ENCODE peak calls at places on chromosomes 5 and 9, in four cellular contexts. S is Peyer's patch, U is stomach, C is PC-3. T is an unnamed sample. For H3K36me3 and H3K27me3, the result is how much of the 10 kb centered on the place peaks cover.

GRCh38 chr9:5893134-5893505 is 2.4 kb downstream of the MLANA start:
- DNase-seq in U (no peak), S (no peak), C (no peak), T (no peak)

GRCh38 chr5:11494340-11494739 is 409.9 kb downstream of the CTNND2 start:
- DNase-seq in C (peak), S (no peak), U (no peak), T (no peak)

GRCh38 chr9:119318371-119318770 is 50.9 kb downstream of the BRINP1 start:
- DNase-seq in C (no peak), S (no peak), U (no peak), T (no peak)

GRCh38 chr9:136567651-136568287 is 21.9 kb upstream of the NOTCH1 start:
- DNase-seq in U (peak), C (peak), S (no peak), T (no peak)

GRCh38 chr9:71506821-71507220 is 261.5 kb downstream of the CEMIP2 start:
- DNase-seq in U (no peak), S (no peak), C (peak), T (no peak)

GRCh38 chr9:136578915-136579637 is 33.2 kb upstream of the NOTCH1 start:
- DNase-seq in S (no peak), U (no peak), C (peak), T (no peak)

GRCh38 chr9:125241863-125242739 is 958 bp upstream of the HSPA5 start:
- DNase-seq in S (no peak), U (peak), C (no peak), T (peak)

GRCh38 chr9:99368341-99369326 is 146.6 kb downstream of the SEC61B start:
- DNase-seq in C (peak), U (no peak), S (no peak), T (no peak)

GRCh38 chr9:70352802-70353201 is 61.7 kb downstream of the KLF9 start:
- DNase-seq in C (no peak), U (no peak), S (no peak), T (no peak)

GRCh38 chr9:75998107-75998780 is 107.8 kb downstream of the PCSK5 start:
- DNase-seq in S (no peak), C (no peak), U (no peak), T (no peak)

GRCh38 chr9:84382728-84383127 is 42.2 kb upstream of the SLC28A3 start:
- DNase-seq in C (no peak), S (no peak), U (no peak), T (no peak)

GRCh38 chr5:160171656-160172055 is 52.4 kb upstream of the PWWP2A start:
- DNase-seq in C (no peak), S (no peak), U (no peak), T (no peak)

GRCh38 chr9:129996161-129996849 is 46.7 kb downstream of the FNBP1 start:
- DNase-seq in S (no peak), C (no peak), U (no peak), T (no peak)

GRCh38 chr5:61167382-61167781 is 5.1 kb upstream of the SMIM15 start:
- DNase-seq in U (peak), C (peak), S (no peak), T (no peak)

GRCh38 chr5:77851229-77852067 is 75.3 kb upstream of the TBCA start:
- DNase-seq in S (no peak), C (no peak), U (no peak), T (no peak)

GRCh38 chr9:119868694-119869093 is 499.5 kb upstream of the BRINP1 start:
- DNase-seq in U (peak), C (no peak), S (no peak), T (peak)

GRCh38 chr5:112647428-112647827 is 90.3 kb upstream of the APC start:
- DNase-seq in C (peak), S (no peak), U (no peak), T (no peak)

GRCh38 chr5:60698316-60698715 is 1.6 kb downstream of the DEPDC1B start:
- DNase-seq in C (no peak), S (no peak), U (no peak), T (no peak)

GRCh38 chr5:53503819-53504218 is 23.4 kb downstream of the FST start:
- DNase-seq in C (no peak), S (no peak), U (no peak), T (no peak)

GRCh38 chr5:151156732-151157402 is 712 bp downstream of the ANXA6 start:
- DNase-seq in S (no peak), C (no peak), U (no peak), T (no peak)

GRCh38 chr5:167565555-167565954 is 725.9 kb upstream of the WWC1 start:
- DNase-seq in S (no peak), C (peak), U (no peak), T (no peak)

GRCh38 chr9:108166509-108166908 is 676.9 kb upstream of the KLF4 start:
- DNase-seq in U (no peak), C (no peak), S (no peak), T (no peak)

GRCh38 chr9:134871941-134872340 is 8.7 kb upstream of the FCN2 start:
- DNase-seq in U (no peak), S (no peak), C (no peak), T (no peak)

GRCh38 chr9:4422495-4422894 is 67.8 kb upstream of the SLC1A1 start:
- DNase-seq in U (peak), S (no peak), C (no peak), T (no peak)

GRCh38 chr9:136361047-136361756 is 2.3 kb downstream of the DNLZ start:
- DNase-seq in C (no peak), U (no peak), S (no peak), T (no peak)

GRCh38 chr5:150289551-150290390 is at the start of gene CAMK2A:
- DNase-seq in U (no peak), C (no peak), S (peak), T (no peak)

GRCh38 chr9:135037521-135038250 is 49.8 kb upstream of the OLFM1 start:
- DNase-seq in C (no peak), U (peak), S (peak), T (no peak)

GRCh38 chr5:39233783-39234182 is 14.4 kb upstream of the FYB1 start:
- DNase-seq in U (no peak), S (no peak), C (no peak), T (no peak)

GRCh38 chr5:150156540-150156939 is 895 bp upstream of the PDGFRB start:
- DNase-seq in U (no peak), S (no peak), C (no peak), T (no peak)

GRCh38 chr9:128821584-128822406 is 3.5 kb downstream of the ENDOG start:
- DNase-seq in C (no peak), U (no peak), S (no peak), T (no peak)

GRCh38 chr9:128818839-128819715 is 777 bp downstream of the ENDOG start:
- DNase-seq in S (no peak), U (peak), C (peak), T (peak)

GRCh38 chr9:128820665-128821583 is 2.6 kb downstream of the ENDOG start:
- DNase-seq in U (no peak), C (no peak), S (no peak), T (no peak)

GRCh38 chr9:128818099-128818838 is at the start of gene ENDOG:
- DNase-seq in S (peak), C (peak), U (peak), T (peak)

GRCh38 chr9:128819716-128820664 is 1.7 kb downstream of the ENDOG start:
- DNase-seq in C (peak), S (no peak), U (no peak), T (no peak)
- H3K36me3 ChIP-seq in C (under half), S (under half), U (under half), T (under half)

GRCh38 chr9:115369322-115369957 is 251.5 kb upstream of the TNC start:
- DNase-seq in S (no peak), C (no peak), U (no peak), T (no peak)
- TF ChIP-seq CTCF in S (no peak), C (no peak), U (no peak), T (no peak)

GRCh38 chr5:32725994-32726659 is 15.0 kb downstream of the NPR3 start:
- DNase-seq in U (no peak), C (no peak), S (no peak), T (no peak)
- H3K27me3 ChIP-seq in U (under half), C (under half), S (under half), T (under half)

GRCh38 chr5:169668732-169669131 is 31.7 kb downstream of the DOCK2 start:
- DNase-seq in S (no peak), U (no peak), C (peak), T (no peak)

GRCh38 chr5:169667896-169668674 is 31.0 kb downstream of the DOCK2 start:
- DNase-seq in S (no peak), U (no peak), C (peak), T (no peak)

GRCh38 chr5:169666365-169666764 is 29.3 kb downstream of the DOCK2 start:
- DNase-seq in C (no peak), S (no peak), U (no peak), T (no peak)

GRCh38 chr5:169670769-169671525 is 33.9 kb downstream of the DOCK2 start:
- DNase-seq in C (no peak), U (no peak), S (no peak), T (no peak)
- H3K36me3 ChIP-seq in C (under half), U (under half), S (under half), T (under half)

DNA sequence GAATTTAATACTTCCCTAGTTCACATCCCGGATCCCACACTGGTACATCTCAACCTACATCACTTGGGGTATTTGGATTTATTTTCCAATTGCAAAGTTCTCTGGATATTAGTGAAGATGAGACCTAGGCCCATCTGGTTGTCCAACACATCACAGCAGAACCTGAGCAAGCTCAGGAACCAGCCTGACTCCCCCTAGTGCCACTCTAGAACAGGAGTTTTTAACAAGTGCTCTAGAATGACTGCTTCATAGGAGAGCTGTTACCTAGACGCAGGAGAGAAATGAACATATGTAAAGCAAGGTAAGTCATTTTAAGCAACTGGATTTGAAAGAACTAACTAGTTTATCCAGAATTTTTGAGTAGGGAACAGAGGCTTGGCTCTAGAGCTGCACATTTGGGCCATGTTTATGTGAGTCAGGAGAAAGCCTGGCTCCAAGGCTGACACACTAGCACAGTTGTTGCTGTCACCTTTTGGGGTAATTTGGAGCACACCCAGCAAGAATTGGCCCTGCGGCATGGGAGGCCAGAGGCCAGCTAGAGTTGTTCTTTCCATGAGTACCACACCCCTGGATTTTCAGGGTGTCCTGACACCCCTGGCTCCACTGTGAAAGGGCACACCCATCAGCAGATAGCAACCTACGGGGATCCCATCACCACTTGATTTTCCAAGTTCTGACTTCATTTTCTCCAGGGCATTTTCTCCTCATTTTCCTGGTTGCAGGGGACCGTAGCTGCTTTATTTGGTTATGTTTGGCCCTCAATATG is 110.9 kb upstream of the LPAR1 start:
- DNase-seq in U (no peak), C (peak), S (no peak), T (no peak)
- TF ChIP-seq CTCF in U (no peak), C (peak), S (peak), T (no peak)

DNA sequence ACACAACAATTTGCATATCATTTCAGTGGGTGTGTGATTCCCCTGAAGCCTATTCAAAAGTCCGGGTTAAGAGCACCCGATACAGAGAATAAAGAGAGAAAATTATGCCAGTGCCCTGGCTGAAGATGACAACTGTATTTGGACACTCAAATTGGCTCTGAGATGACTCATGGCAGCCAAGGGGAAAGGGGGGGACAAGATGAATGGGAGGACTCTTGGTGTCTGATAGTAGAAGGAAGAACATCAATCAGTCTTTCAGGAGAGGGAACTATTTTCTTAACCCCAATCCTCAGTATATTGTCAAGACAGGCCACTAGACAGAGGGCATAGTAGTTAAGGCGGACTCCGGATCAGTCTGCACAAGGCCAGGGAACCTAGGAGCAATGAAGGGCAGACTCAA is 6.1 kb downstream of the TMOD1 start:
- DNase-seq in S (no peak), U (no peak), C (no peak), T (no peak)
- H3K27me3 ChIP-seq in S (under half), U (under half), C (under half), T (under half)

DNA sequence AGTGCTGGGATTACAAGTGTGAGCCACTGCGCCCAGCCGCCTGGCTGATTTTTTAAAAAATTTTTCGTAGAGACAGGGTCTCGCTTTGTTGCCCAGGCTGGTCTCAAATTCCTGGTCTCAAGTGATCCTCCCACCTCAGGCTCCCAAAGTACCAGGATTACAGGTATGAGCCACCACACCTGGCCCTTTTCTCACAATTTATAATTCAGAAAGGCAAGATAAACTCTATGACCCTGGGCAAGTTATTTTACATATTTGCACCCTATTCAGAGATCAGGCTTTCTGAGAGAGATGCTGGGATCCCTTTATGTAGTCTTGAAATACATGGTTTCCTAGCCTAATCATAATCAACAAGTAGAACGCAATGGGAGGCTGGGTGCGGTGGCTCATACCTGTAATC is 20.6 kb downstream of the ZNF346 start:
- DNase-seq in S (no peak), C (no peak), U (no peak), T (no peak)
- H3K36me3 ChIP-seq in S (under half), C (under half), U (half or more), T (half or more)

DNA sequence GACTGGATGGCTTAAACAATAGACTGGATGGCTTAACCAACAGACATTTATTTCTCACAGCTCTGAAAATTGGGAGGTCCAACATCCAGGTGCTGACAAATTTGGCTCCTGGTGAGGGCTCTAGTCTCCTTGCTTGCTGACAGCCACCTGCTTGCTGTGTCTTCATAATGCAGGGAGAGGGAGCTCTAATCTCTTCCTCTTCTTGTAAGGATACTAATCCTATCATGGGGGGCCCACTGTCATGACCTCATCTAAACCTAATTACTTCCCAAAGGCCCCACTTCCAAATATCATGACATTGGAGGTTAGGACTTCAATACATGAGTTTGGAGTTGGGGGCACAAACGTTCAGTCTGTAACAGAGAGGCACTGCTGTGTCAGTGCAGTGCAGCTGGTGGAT is 26.4 kb downstream of the FOXD1 start:
- DNase-seq in S (no peak), C (no peak), U (no peak), T (no peak)
- TF ChIP-seq CTCF in S (peak), C (peak), U (no peak), T (no peak)

GRCh38 chr5:68240771-68241170 is 25.2 kb downstream of the PIK3R1 start:
- DNase-seq in S (no peak), C (no peak), U (no peak), T (no peak)
- H3K27me3 ChIP-seq in S (under half), C (under half), U (under half), T (under half)

GRCh38 chr5:143492783-143493182 is 89.3 kb upstream of the NR3C1 start:
- DNase-seq in U (no peak), S (no peak), C (no peak), T (no peak)
- H3K36me3 ChIP-seq in U (under half), S (under half), C (under half), T (under half)

T was measured in lower lobe of right lung.